ENCODE peak calls at places on chromosomes 13 and 19, in six cellular contexts. M, O, X, Z, G and U are unnamed samples.

GRCh38 chr13:50069255-50069654 is 54.0 kb downstream of the KCNRG start:
- DNase-seq in O (no peak), M (peak), X (no peak), Z (peak), G (no peak), U (no peak)

GRCh38 chr19:48596237-48596636 is 10.3 kb upstream of the SPACA4 start:
- DNase-seq in X (no peak), M (no peak), G (no peak), Z (no peak), O (no peak), U (no peak)

GRCh38 chr13:44022196-44022595 is 142.5 kb downstream of the LACC1 start:
- DNase-seq in O (no peak), G (no peak), X (no peak), M (no peak), Z (no peak), U (no peak)

GRCh38 chr13:49441846-49442245 is 2.0 kb downstream of the CAB39L start:
- DNase-seq in M (peak), Z (peak), G (no peak), X (no peak), O (no peak), U (no peak)

GRCh38 chr13:29496241-29496712 is 99.2 kb downstream of the SLC7A1 start:
- DNase-seq in G (no peak), Z (no peak), M (no peak), O (no peak), X (no peak), U (peak)

GRCh38 chr13:71578048-71578447 is 289.0 kb downstream of the DACH1 start:
- DNase-seq in X (no peak), M (no peak), O (no peak), Z (no peak), G (no peak), U (no peak)

GRCh38 chr19:42474743-42475142 is 32.0 kb upstream of the CXCL17 start:
- DNase-seq in M (no peak), G (no peak), X (no peak), O (no peak), Z (no peak), U (no peak)

GRCh38 chr19:12938536-12939291 is at the start of gene CALR:
- DNase-seq in M (peak), G (no peak), X (no peak), Z (peak), O (peak), U (no peak)

GRCh38 chr13:98839826-98840769 is 87.6 kb upstream of the SLC15A1 start:
- DNase-seq in O (peak), X (peak), G (no peak), Z (peak), M (peak), U (peak)

GRCh38 chr13:42836930-42837329 is 55.5 kb downstream of the FAM216B start:
- DNase-seq in M (peak), O (no peak), X (no peak), G (peak), Z (peak), U (no peak)

GRCh38 chr13:22893149-22893548 is 287.6 kb upstream of the SGCG start:
- DNase-seq in G (no peak), O (no peak), X (no peak), M (no peak), Z (no peak), U (no peak)

GRCh38 chr19:5936308-5936980 is 22.4 kb downstream of the CAPS start:
- DNase-seq in Z (no peak), M (no peak), X (no peak), G (no peak), O (no peak), U (no peak)

GRCh38 chr19:14746891-14747290 is 31.5 kb downstream of the ADGRE2 start:
- DNase-seq in Z (no peak), O (no peak), G (no peak), X (no peak), M (no peak), U (no peak)

GRCh38 chr13:51520524-51520923 is 63.7 kb upstream of the WDFY2 start:
- DNase-seq in X (no peak), M (peak), Z (peak), G (no peak), O (no peak), U (no peak)

GRCh38 chr19:52542984-52543664 is 15.7 kb downstream of the ZNF808 start:
- DNase-seq in M (no peak), X (no peak), G (no peak), Z (no peak), O (peak), U (no peak)

GRCh38 chr19:29497241-29497640 is 28.6 kb upstream of the VSTM2B start:
- DNase-seq in O (peak), G (no peak), X (no peak), M (no peak), Z (no peak), U (no peak)

GRCh38 chr19:31351212-31352193 is 2.3 kb upstream of the TSHZ3 start:
- DNase-seq in G (no peak), Z (peak), X (peak), M (peak), O (peak), U (peak)

GRCh38 chr13:53873558-53873957 is 844.9 kb downstream of the OLFM4 start:
- DNase-seq in X (no peak), Z (no peak), O (no peak), G (no peak), M (no peak), U (no peak)